ENCODE peak calls at places on chromosome X, in five cellular contexts. B is frontal cortex; X is COLO829; F is choroid plexus epithelial cell; D is naive thymus-derived CD8-positive, alpha-beta T cell. L is an unnamed sample.

GRCh38 chrX:40318796-40319195 is 221.0 kb upstream of the BCOR start:
- DNase-seq in B (no peak), X (no peak), F (no peak), D (no peak), L (no peak)

GRCh38 chrX:133542476-133542875 is 127.2 kb upstream of the GPC4 start:
- DNase-seq in B (no peak), X (no peak), F (no peak), D (no peak), L (no peak)

GRCh38 chrX:53287493-53288138 is 6.2 kb upstream of the IQSEC2 start:
- DNase-seq in B (no peak), X (peak), F (peak), D (peak), L (no peak)

GRCh38 chrX:71128166-71128833 is 9.9 kb downstream of the MED12 start:
- DNase-seq in B (no peak), X (no peak), F (peak), D (no peak), L (no peak)

GRCh38 chrX:103274284-103274683 is 2.3 kb downstream of the TCEAL5 start:
- DNase-seq in B (no peak), X (no peak), F (no peak), D (no peak), L (no peak)

GRCh38 chrX:8955521-8955920 is 78.4 kb downstream of the FAM9B start:
- DNase-seq in B (no peak), X (no peak), F (no peak), D (no peak), L (no peak)

GRCh38 chrX:38220936-38221386 is 290 bp upstream of the SRPX start:
- DNase-seq in B (no peak), X (no peak), F (no peak), D (no peak), L (peak)

GRCh38 chrX:26557691-26558321 is 341.8 kb downstream of the MAGEB5 start:
- DNase-seq in B (no peak), X (no peak), F (no peak), D (no peak), L (no peak)

GRCh38 chrX:132114607-132115006 is 13.2 kb downstream of the FRMD7 start:
- DNase-seq in B (no peak), X (no peak), F (no peak), D (no peak), L (no peak)

GRCh38 chrX:92247076-92247475 is 467.9 kb downstream of the PCDH11X start:
- DNase-seq in B (no peak), X (peak), F (no peak), D (no peak), L (no peak)

GRCh38 chrX:133892337-133892736 is 93.1 kb downstream of the GPC3 start:
- DNase-seq in B (no peak), X (no peak), F (no peak), D (no peak), L (no peak)

GRCh38 chrX:123487226-123487625 is 245.6 kb downstream of the THOC2 start:
- DNase-seq in B (no peak), X (no peak), F (no peak), D (no peak), L (no peak)

GRCh38 chrX:108070891-108071290 is 20.5 kb downstream of the PSMD10 start:
- DNase-seq in B (no peak), X (peak), F (peak), D (no peak), L (no peak)

GRCh38 chrX:19889582-19890342 is 2.4 kb upstream of the SH3KBP1 start:
- DNase-seq in B (no peak), X (no peak), F (peak), D (peak), L (no peak)

GRCh38 chrX:15948318-15948660 is 93.7 kb upstream of the AP1S2 start:
- DNase-seq in B (no peak), X (no peak), F (no peak), D (no peak), L (no peak)

GRCh38 chrX:18931972-18932371 is 51.9 kb downstream of the PHKA2 start:
- DNase-seq in B (no peak), X (no peak), F (peak), D (no peak), L (no peak)

GRCh38 chrX:48045410-48046311 is 25.8 kb downstream of the ZNF630 start:
- DNase-seq in B (no peak), X (peak), F (peak), D (no peak), L (no peak)

GRCh38 chrX:39262641-39263040 is 461.4 kb downstream of the MID1IP1 start:
- DNase-seq in B (no peak), X (no peak), F (no peak), D (no peak), L (no peak)

GRCh38 chrX:153969904-153970397 is 1.7 kb downstream of the HCFC1 start:
- DNase-seq in B (no peak), X (no peak), F (peak), D (no peak), L (no peak)

GRCh38 chrX:12447448-12448154 is 309.3 kb downstream of the FRMPD4 start:
- DNase-seq in B (no peak), X (no peak), F (peak), D (no peak), L (no peak)

GRCh38 chrX:76279007-76279406 is 106.1 kb downstream of the PBDC1 start:
- DNase-seq in B (no peak), X (peak), F (peak), D (peak), L (peak)

GRCh38 chrX:77014655-77015377 is 432.4 kb upstream of the FGF16 start:
- DNase-seq in B (peak), X (no peak), F (peak), D (no peak), L (no peak)

GRCh38 chrX:19888419-19888879 is 1.0 kb upstream of the SH3KBP1 start:
- DNase-seq in B (peak), X (peak), F (peak), D (peak), L (peak)

GRCh38 chrX:10011261-10011931 is 44.2 kb downstream of the CLDN34 start:
- DNase-seq in B (no peak), X (peak), F (no peak), D (no peak), L (peak)

GRCh38 chrX:107723501-107723900 is 52.1 kb downstream of the TSC22D3 start:
- DNase-seq in B (no peak), X (no peak), F (no peak), D (no peak), L (no peak)

GRCh38 chrX:22135994-22136684 is 104.0 kb downstream of the PHEX start:
- DNase-seq in B (peak), X (no peak), F (peak), D (no peak), L (no peak)

GRCh38 chrX:40108959-40109287 is 11.2 kb upstream of the BCOR start:
- DNase-seq in B (peak), X (peak), F (peak), D (peak), L (no peak)

GRCh38 chrX:75155454-75155829 is 641 bp downstream of the ABCB7 start:
- DNase-seq in B (no peak), X (peak), F (peak), D (no peak), L (no peak)

GRCh38 chrX:46686003-46686645 is 72.8 kb downstream of the SLC9A7 start:
- DNase-seq in B (no peak), X (peak), F (peak), D (no peak), L (peak)

L was measured in foreskin melanocyte.